ENCODE peak calls at places on chromosome 19, in four cellular contexts. One of them, this sample, is unnamed.

GRCh38 chr19:35552534-35553384 is 7.3 kb downstream of the TMEM147 start:
- DNase-seq in fibroblast of lung: no peak
- DNase-seq in mammary epithelial cell: no peak
- DNase-seq in pancreas: no peak
- DNase-seq in this sample: no peak

GRCh38 chr19:18109731-18110671 is 12.4 kb downstream of the MAST3 start:
- DNase-seq in fibroblast of lung: no peak
- DNase-seq in mammary epithelial cell: no peak
- DNase-seq in pancreas: peak; percentile 69
- DNase-seq in this sample: no peak

GRCh38 chr19:46299004-46299509 is 2.2 kb downstream of the HIF3A start:
- DNase-seq in pancreas: peak; percentile 97
- DNase-seq in mammary epithelial cell: peak; percentile 71
- DNase-seq in fibroblast of lung: peak; percentile 66
- DNase-seq in this sample: peak; percentile 28

GRCh38 chr19:16830679-16831078 is 1.5 kb downstream of the SIN3B start:
- DNase-seq in fibroblast of lung: peak; percentile 79
- DNase-seq in mammary epithelial cell: no peak
- DNase-seq in pancreas: no peak
- DNase-seq in this sample: no peak

GRCh38 chr19:29988351-29988750 is 46.3 kb downstream of the URI1 start:
- DNase-seq in mammary epithelial cell: no peak
- DNase-seq in pancreas: no peak
- DNase-seq in fibroblast of lung: no peak
- DNase-seq in this sample: no peak

GRCh38 chr19:7522923-7523667 is 671 bp downstream of the MCOLN1 start:
- DNase-seq in fibroblast of lung: no peak
- DNase-seq in mammary epithelial cell: no peak
- DNase-seq in pancreas: no peak
- DNase-seq in this sample: no peak

GRCh38 chr19:45074744-45075143 is 1.5 kb downstream of the ZNF296 start:
- DNase-seq in pancreas: no peak
- DNase-seq in mammary epithelial cell: no peak
- DNase-seq in fibroblast of lung: no peak
- DNase-seq in this sample: no peak

GRCh38 chr19:4591296-4591695 is 31.8 kb upstream of the SEMA6B start:
- DNase-seq in mammary epithelial cell: no peak
- DNase-seq in pancreas: no peak
- DNase-seq in fibroblast of lung: no peak
- DNase-seq in this sample: no peak

GRCh38 chr19:40257096-40257517 is 28.0 kb downstream of the AKT2 start:
- DNase-seq in pancreas: peak; percentile 42
- DNase-seq in fibroblast of lung: no peak
- DNase-seq in mammary epithelial cell: peak; percentile 66
- DNase-seq in this sample: no peak

GRCh38 chr19:45275370-45275971 is 24.4 kb downstream of the MARK4 start:
- DNase-seq in mammary epithelial cell: no peak
- DNase-seq in fibroblast of lung: no peak
- DNase-seq in pancreas: no peak
- DNase-seq in this sample: no peak

GRCh38 chr19:8609210-8610040 is 1.1 kb downstream of the ADAMTS10 start:
- DNase-seq in pancreas: peak; percentile 30
- DNase-seq in fibroblast of lung: peak; percentile 85
- DNase-seq in mammary epithelial cell: no peak
- DNase-seq in this sample: no peak

GRCh38 chr19:6278740-6279619 is 795 bp downstream of the MLLT1 start:
- DNase-seq in mammary epithelial cell: no peak
- DNase-seq in pancreas: peak; percentile 42
- DNase-seq in fibroblast of lung: no peak
- DNase-seq in this sample: no peak

GRCh38 chr19:28500982-28501633 is 711.8 kb downstream of the UQCRFS1 start:
- DNase-seq in fibroblast of lung: no peak
- DNase-seq in pancreas: no peak
- DNase-seq in mammary epithelial cell: no peak
- DNase-seq in this sample: no peak

GRCh38 chr19:50518091-50519005 is 4.6 kb upstream of the ASPDH start:
- DNase-seq in mammary epithelial cell: no peak
- DNase-seq in pancreas: peak; percentile 13
- DNase-seq in fibroblast of lung: no peak
- DNase-seq in this sample: no peak

GRCh38 chr19:37309834-37310575 is 60.9 kb upstream of the ZNF527 start:
- DNase-seq in fibroblast of lung: no peak
- DNase-seq in pancreas: no peak
- DNase-seq in mammary epithelial cell: no peak
- DNase-seq in this sample: no peak

GRCh38 chr19:38889803-38890202 is 9.6 kb downstream of the SIRT2 start:
- DNase-seq in pancreas: no peak
- DNase-seq in fibroblast of lung: no peak
- DNase-seq in mammary epithelial cell: no peak
- DNase-seq in this sample: no peak

GRCh38 chr19:2032296-2032941 is 16.9 kb upstream of the BTBD2 start:
- DNase-seq in mammary epithelial cell: peak; percentile 95
- DNase-seq in pancreas: peak; percentile 97
- DNase-seq in fibroblast of lung: peak; percentile 80
- DNase-seq in this sample: peak; percentile 35

GRCh38 chr19:5907216-5907615 is 2.5 kb downstream of the VMAC start:
- DNase-seq in mammary epithelial cell: no peak
- DNase-seq in fibroblast of lung: no peak
- DNase-seq in pancreas: peak; percentile 10
- DNase-seq in this sample: no peak

GRCh38 chr19:52725528-52725961 is 9.3 kb downstream of the ZNF611 start:
- DNase-seq in pancreas: no peak
- DNase-seq in mammary epithelial cell: no peak
- DNase-seq in fibroblast of lung: no peak
- DNase-seq in this sample: no peak

GRCh38 chr19:869245-870177 is 10.0 kb downstream of the CFD start:
- DNase-seq in mammary epithelial cell: peak; percentile 51
- DNase-seq in pancreas: no peak
- DNase-seq in fibroblast of lung: peak; percentile 96
- DNase-seq in this sample: peak; percentile 80

GRCh38 chr19:46824887-46825730 is 25.5 kb downstream of the AP2S1 start:
- DNase-seq in pancreas: no peak
- DNase-seq in mammary epithelial cell: no peak
- DNase-seq in fibroblast of lung: no peak
- DNase-seq in this sample: no peak

GRCh38 chr19:46621191-46622117 is 3.4 kb downstream of the PTGIR start:
- DNase-seq in fibroblast of lung: no peak
- DNase-seq in pancreas: no peak
- DNase-seq in mammary epithelial cell: no peak
- DNase-seq in this sample: no peak

GRCh38 chr19:7482584-7483439 is 6.0 kb downstream of the PEX11G start:
- DNase-seq in fibroblast of lung: no peak
- DNase-seq in pancreas: no peak
- DNase-seq in mammary epithelial cell: peak; percentile 28
- DNase-seq in this sample: no peak

GRCh38 chr19:55832676-55833075 is 877 bp upstream of the NLRP11 start:
- DNase-seq in pancreas: no peak
- DNase-seq in fibroblast of lung: no peak
- DNase-seq in mammary epithelial cell: no peak
- DNase-seq in this sample: no peak

GRCh38 chr19:1063030-1063908 is 3.7 kb upstream of the ARHGAP45 start:
- DNase-seq in fibroblast of lung: no peak
- DNase-seq in mammary epithelial cell: no peak
- DNase-seq in pancreas: no peak
- DNase-seq in this sample: no peak

GRCh38 chr19:16608290-16608704 is 19.7 kb downstream of the MED26 start:
- DNase-seq in pancreas: no peak
- DNase-seq in mammary epithelial cell: peak; percentile 64
- DNase-seq in fibroblast of lung: peak; percentile 78
- DNase-seq in this sample: peak; percentile 88

GRCh38 chr19:45615795-45616708 is 14.0 kb upstream of the GPR4 start:
- DNase-seq in pancreas: peak; percentile 96
- DNase-seq in mammary epithelial cell: peak; percentile 71
- DNase-seq in fibroblast of lung: peak; percentile 79
- DNase-seq in this sample: no peak

GRCh38 chr19:16587031-16588023 is 15.1 kb upstream of the SLC35E1 start:
- DNase-seq in fibroblast of lung: peak; percentile 71
- DNase-seq in mammary epithelial cell: peak; percentile 61
- DNase-seq in pancreas: no peak
- DNase-seq in this sample: no peak

GRCh38 chr19:20413705-20414104 is 151.9 kb downstream of the ZNF737 start:
- DNase-seq in mammary epithelial cell: no peak
- DNase-seq in fibroblast of lung: no peak
- DNase-seq in pancreas: no peak
- DNase-seq in this sample: no peak

GRCh38 chr19:17340871-17341357 is 3.6 kb downstream of the GTPBP3 start:
- DNase-seq in pancreas: no peak
- DNase-seq in fibroblast of lung: no peak
- DNase-seq in mammary epithelial cell: no peak
- DNase-seq in this sample: no peak

GRCh38 chr19:19550454-19550842 is 12.4 kb downstream of the CILP2 start:
- DNase-seq in fibroblast of lung: peak; percentile 92
- DNase-seq in mammary epithelial cell: no peak
- DNase-seq in pancreas: no peak
- DNase-seq in this sample: no peak

GRCh38 chr19:54105796-54106195 is 3.1 kb downstream of the NDUFA3 start:
- DNase-seq in mammary epithelial cell: no peak
- DNase-seq in fibroblast of lung: no peak
- DNase-seq in pancreas: no peak
- DNase-seq in this sample: no peak
- H3K36me3 ChIP-seq in mammary epithelial cell: peaks cover 8% of the 10 kb centered on the region
- H3K36me3 ChIP-seq in fibroblast of lung: peaks cover 11% of the 10 kb centered on the region
- H3K36me3 ChIP-seq in pancreas: peaks cover 21% of the 10 kb centered on the region
- H3K36me3 ChIP-seq in this sample: peaks cover 26% of the 10 kb centered on the region

GRCh38 chr19:3204646-3205275 is 19.0 kb downstream of the NCLN start:
- DNase-seq in pancreas: no peak
- DNase-seq in mammary epithelial cell: no peak
- DNase-seq in fibroblast of lung: no peak
- DNase-seq in this sample: no peak
- H3K36me3 ChIP-seq in pancreas: peaks cover 25% of the 10 kb centered on the region
- H3K36me3 ChIP-seq in mammary epithelial cell: peaks cover 9% of the 10 kb centered on the region
- H3K36me3 ChIP-seq in fibroblast of lung: peaks cover 14% of the 10 kb centered on the region
- H3K36me3 ChIP-seq in this sample: peaks cover 23% of the 10 kb centered on the region

DNA sequence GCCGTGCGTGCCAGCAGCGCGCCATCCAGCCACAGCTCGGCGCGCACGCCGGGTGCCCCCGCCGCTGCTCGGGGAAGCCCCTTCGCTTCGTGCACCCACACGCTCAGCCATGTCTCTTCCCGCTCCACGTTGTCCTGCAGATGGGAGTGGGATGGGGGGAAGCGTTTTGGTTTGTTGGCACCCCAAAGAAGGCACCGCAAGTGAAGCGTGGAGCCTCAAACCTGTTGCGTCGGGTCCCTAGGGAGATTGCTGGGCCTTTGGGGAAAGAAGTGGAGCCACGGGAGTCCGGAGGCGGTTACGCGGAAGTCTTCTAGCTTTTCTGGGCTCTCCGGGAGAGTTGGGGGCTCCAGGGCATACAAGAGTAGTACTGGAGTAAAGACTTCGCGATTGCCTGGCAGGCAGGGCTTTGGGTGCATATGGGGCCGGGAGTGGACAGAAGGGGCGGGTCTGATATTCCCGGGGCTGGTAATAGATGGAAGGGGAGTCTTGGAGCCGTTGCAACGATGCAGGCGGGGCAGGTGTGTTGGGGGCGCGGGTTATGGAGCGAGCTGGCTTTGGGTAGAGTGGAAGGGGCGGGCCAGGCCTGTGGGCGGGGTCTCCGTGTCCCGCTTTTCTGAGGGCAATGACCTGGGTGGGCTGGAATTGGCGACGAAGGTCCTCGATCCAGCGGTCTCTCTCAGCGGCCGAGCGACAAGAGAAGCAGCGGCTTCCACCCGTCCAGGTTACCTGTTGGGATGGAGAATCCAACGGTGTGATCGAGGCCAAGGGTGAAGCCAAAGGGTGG is 6.5 kb downstream of the RASAL3 start:
- DNase-seq in fibroblast of lung: no peak
- DNase-seq in pancreas: no peak
- DNase-seq in mammary epithelial cell: no peak
- DNase-seq in this sample: no peak
- H3K36me3 ChIP-seq in fibroblast of lung: no peaks in the 10 kb centered on the region
- H3K36me3 ChIP-seq in pancreas: no peaks in the 10 kb centered on the region
- H3K36me3 ChIP-seq in mammary epithelial cell: no peaks in the 10 kb centered on the region
- H3K36me3 ChIP-seq in this sample: no peaks in the 10 kb centered on the region

GRCh38 chr19:11361771-11362731 is 6.8 kb downstream of the PLPPR2 start:
- DNase-seq in pancreas: no peak
- DNase-seq in mammary epithelial cell: no peak
- DNase-seq in fibroblast of lung: no peak
- DNase-seq in this sample: no peak
- H3K36me3 ChIP-seq in pancreas: no peaks in the 10 kb centered on the region
- H3K36me3 ChIP-seq in mammary epithelial cell: no peaks in the 10 kb centered on the region
- H3K36me3 ChIP-seq in fibroblast of lung: peaks cover 8% of the 10 kb centered on the region
- H3K36me3 ChIP-seq in this sample: peaks cover 28% of the 10 kb centered on the region

DNA sequence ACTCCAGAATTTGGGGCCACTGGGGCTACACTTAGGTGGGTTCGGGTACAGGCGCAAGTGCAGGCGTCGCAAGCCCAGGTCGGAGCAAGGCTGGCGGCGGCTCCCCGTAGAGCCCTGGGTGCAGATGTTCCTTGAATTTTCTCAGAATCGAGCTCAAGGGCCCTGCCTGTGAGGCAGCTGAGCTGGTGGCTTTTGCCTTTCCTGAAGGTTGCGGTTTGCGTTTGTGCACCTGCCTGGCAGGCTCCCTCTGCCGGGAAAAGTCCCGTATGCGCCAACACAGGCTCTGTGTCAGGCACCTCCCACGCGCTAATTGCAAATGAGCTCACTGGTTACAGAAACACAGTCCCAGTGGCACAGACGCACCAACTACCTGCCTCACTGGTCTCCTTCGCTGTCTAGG is 5.9 kb downstream of the DOHH start:
- DNase-seq in mammary epithelial cell: no peak
- DNase-seq in fibroblast of lung: no peak
- DNase-seq in pancreas: no peak
- DNase-seq in this sample: no peak
- H3K36me3 ChIP-seq in mammary epithelial cell: peaks cover 9% of the 10 kb centered on the region
- H3K36me3 ChIP-seq in fibroblast of lung: peaks cover 21% of the 10 kb centered on the region
- H3K36me3 ChIP-seq in pancreas: peaks cover 22% of the 10 kb centered on the region
- H3K36me3 ChIP-seq in this sample: peaks cover 14% of the 10 kb centered on the region

DNA sequence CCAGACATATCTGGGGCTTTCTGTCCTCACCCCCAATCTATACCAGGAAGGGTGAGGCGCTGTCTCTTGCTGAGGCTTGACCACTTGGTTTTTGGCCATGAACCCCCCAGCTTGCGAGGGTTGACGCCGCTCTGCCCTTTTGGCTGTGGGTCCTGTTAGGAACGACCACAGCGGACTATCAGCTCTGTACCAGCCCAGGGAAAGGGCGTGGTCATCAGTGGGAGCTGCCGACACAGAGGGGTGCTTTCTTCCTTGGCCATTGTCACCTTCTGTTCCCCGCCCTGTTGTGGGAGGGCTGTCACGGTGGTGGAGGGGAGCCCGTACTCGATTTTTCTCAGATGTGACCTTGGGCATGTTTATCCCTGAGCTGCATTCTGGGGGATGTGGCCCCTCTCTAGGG is 5.7 kb downstream of the DCAF15 start:
- DNase-seq in fibroblast of lung: no peak
- DNase-seq in pancreas: no peak
- DNase-seq in mammary epithelial cell: no peak
- DNase-seq in this sample: no peak
- H3K36me3 ChIP-seq in fibroblast of lung: peaks cover 35% of the 10 kb centered on the region
- H3K36me3 ChIP-seq in pancreas: peaks cover 43% of the 10 kb centered on the region
- H3K36me3 ChIP-seq in mammary epithelial cell: peaks cover 4% of the 10 kb centered on the region
- H3K36me3 ChIP-seq in this sample: peaks cover 24% of the 10 kb centered on the region

GRCh38 chr19:57974434-57974833 is at the start of gene C19orf18:
- DNase-seq in mammary epithelial cell: no peak
- DNase-seq in fibroblast of lung: no peak
- DNase-seq in pancreas: no peak
- DNase-seq in this sample: no peak

GRCh38 chr19:57978586-57979289 is 4.4 kb upstream of the C19orf18 start:
- DNase-seq in pancreas: no peak
- DNase-seq in mammary epithelial cell: no peak
- DNase-seq in fibroblast of lung: peak; percentile 12
- DNase-seq in this sample: no peak
- H3K36me3 ChIP-seq in pancreas: peaks cover 54% of the 10 kb centered on the region
- H3K36me3 ChIP-seq in mammary epithelial cell: peaks cover 15% of the 10 kb centered on the region
- H3K36me3 ChIP-seq in fibroblast of lung: peaks cover 2% of the 10 kb centered on the region
- H3K36me3 ChIP-seq in this sample: peaks cover 16% of the 10 kb centered on the region